ENCODE peak calls at places on chromosomes 6 and 20, in six cellular contexts. One of them, this sample, is unnamed.

GRCh38 chr20:33516882-33517281 is 27.0 kb downstream of the CBFA2T2 start:
- DNase-seq in brain microvascular endothelial cell: no peak
- DNase-seq in AG04450: no peak
- DNase-seq in uterus: no peak
- DNase-seq in A549: no peak
- DNase-seq in ovary: no peak
- DNase-seq in this sample: no peak

GRCh38 chr6:113481441-113481840 is 375.7 kb upstream of the MARCKS start:
- DNase-seq in uterus: no peak
- DNase-seq in brain microvascular endothelial cell: no peak
- DNase-seq in A549: no peak
- DNase-seq in AG04450: no peak
- DNase-seq in ovary: no peak
- DNase-seq in this sample: no peak

GRCh38 chr6:49553353-49553752 is 2.9 kb downstream of the C6orf141 start:
- DNase-seq in AG04450: no peak
- DNase-seq in ovary: no peak
- DNase-seq in brain microvascular endothelial cell: no peak
- DNase-seq in A549: no peak
- DNase-seq in uterus: no peak
- DNase-seq in this sample: peak

GRCh38 chr6:37502703-37503485 is 3.2 kb upstream of the CCDC167 start:
- DNase-seq in AG04450: no peak
- DNase-seq in A549: no peak
- DNase-seq in ovary: no peak
- DNase-seq in brain microvascular endothelial cell: no peak
- DNase-seq in uterus: no peak
- DNase-seq in this sample: no peak

GRCh38 chr6:166633732-166634535 is 6.9 kb upstream of the RPS6KA2 start:
- DNase-seq in A549: no peak
- DNase-seq in brain microvascular endothelial cell: no peak
- DNase-seq in uterus: no peak
- DNase-seq in ovary: no peak
- DNase-seq in AG04450: no peak
- DNase-seq in this sample: no peak

GRCh38 chr6:28648035-28648877 is 122.6 kb downstream of the GPX5 start:
- DNase-seq in ovary: peak
- DNase-seq in AG04450: peak
- DNase-seq in uterus: peak
- DNase-seq in A549: peak
- DNase-seq in brain microvascular endothelial cell: peak
- DNase-seq in this sample: peak

GRCh38 chr20:25336561-25337422 is 53.8 kb downstream of the ABHD12 start:
- DNase-seq in ovary: no peak
- DNase-seq in A549: peak
- DNase-seq in brain microvascular endothelial cell: peak
- DNase-seq in uterus: no peak
- DNase-seq in AG04450: no peak
- DNase-seq in this sample: no peak

GRCh38 chr6:40328376-40328987 is 258.7 kb downstream of the LRFN2 start:
- DNase-seq in brain microvascular endothelial cell: no peak
- DNase-seq in A549: peak
- DNase-seq in AG04450: no peak
- DNase-seq in ovary: no peak
- DNase-seq in uterus: no peak
- DNase-seq in this sample: no peak

GRCh38 chr20:23404196-23404595 is 17.1 kb downstream of the NAPB start:
- DNase-seq in brain microvascular endothelial cell: peak
- DNase-seq in uterus: no peak
- DNase-seq in AG04450: no peak
- DNase-seq in ovary: no peak
- DNase-seq in A549: no peak
- DNase-seq in this sample: no peak

GRCh38 chr6:7236312-7237209 is 76.4 kb downstream of the SSR1 start:
- DNase-seq in brain microvascular endothelial cell: no peak
- DNase-seq in ovary: no peak
- DNase-seq in A549: no peak
- DNase-seq in uterus: no peak
- DNase-seq in AG04450: no peak
- DNase-seq in this sample: no peak

GRCh38 chr6:25050356-25050755 is 114.6 kb upstream of the RIPOR2 start:
- DNase-seq in brain microvascular endothelial cell: peak
- DNase-seq in A549: no peak
- DNase-seq in AG04450: peak
- DNase-seq in uterus: peak
- DNase-seq in ovary: no peak
- DNase-seq in this sample: peak

GRCh38 chr6:4133941-4134838 is 1.2 kb downstream of the ECI2 start:
- DNase-seq in brain microvascular endothelial cell: no peak
- DNase-seq in AG04450: no peak
- DNase-seq in ovary: peak
- DNase-seq in A549: peak
- DNase-seq in uterus: peak
- DNase-seq in this sample: no peak

GRCh38 chr20:50713677-50714101 is 17.7 kb upstream of the PARD6B start:
- DNase-seq in AG04450: no peak
- DNase-seq in A549: no peak
- DNase-seq in brain microvascular endothelial cell: no peak
- DNase-seq in uterus: peak
- DNase-seq in ovary: no peak
- DNase-seq in this sample: no peak

GRCh38 chr6:37988696-37989095 is 169.2 kb downstream of the ZFAND3 start:
- DNase-seq in A549: no peak
- DNase-seq in brain microvascular endothelial cell: no peak
- DNase-seq in uterus: no peak
- DNase-seq in AG04450: no peak
- DNase-seq in ovary: no peak
- DNase-seq in this sample: no peak

GRCh38 chr20:38229376-38230252 is 30.9 kb downstream of the KIAA1755 start:
- DNase-seq in A549: no peak
- DNase-seq in uterus: no peak
- DNase-seq in ovary: no peak
- DNase-seq in AG04450: no peak
- DNase-seq in brain microvascular endothelial cell: no peak
- DNase-seq in this sample: no peak
- TF ChIP-seq CTCF in A549: peak
- TF ChIP-seq CTCF in uterus: peak
- TF ChIP-seq CTCF in ovary: peak
- TF ChIP-seq CTCF in AG04450: peak
- TF ChIP-seq CTCF in brain microvascular endothelial cell: peak
- TF ChIP-seq CTCF in this sample: peak

GRCh38 chr6:52019092-52019491 is 68.3 kb downstream of the PKHD1 start:
- DNase-seq in brain microvascular endothelial cell: no peak
- DNase-seq in uterus: no peak
- DNase-seq in ovary: no peak
- DNase-seq in A549: no peak
- DNase-seq in AG04450: no peak
- DNase-seq in this sample: no peak

GRCh38 chr6:52019851-52020250 is 67.6 kb downstream of the PKHD1 start:
- DNase-seq in uterus: no peak
- DNase-seq in AG04450: no peak
- DNase-seq in A549: no peak
- DNase-seq in ovary: no peak
- DNase-seq in brain microvascular endothelial cell: no peak
- DNase-seq in this sample: no peak

GRCh38 chr6:52024451-52025068 is 62.9 kb downstream of the PKHD1 start:
- DNase-seq in A549: no peak
- DNase-seq in uterus: no peak
- DNase-seq in brain microvascular endothelial cell: no peak
- DNase-seq in AG04450: no peak
- DNase-seq in ovary: no peak
- DNase-seq in this sample: no peak

GRCh38 chr6:52020961-52021570 is 66.3 kb downstream of the PKHD1 start:
- DNase-seq in A549: peak
- DNase-seq in ovary: no peak
- DNase-seq in uterus: no peak
- DNase-seq in AG04450: no peak
- DNase-seq in brain microvascular endothelial cell: no peak
- DNase-seq in this sample: no peak

DNA sequence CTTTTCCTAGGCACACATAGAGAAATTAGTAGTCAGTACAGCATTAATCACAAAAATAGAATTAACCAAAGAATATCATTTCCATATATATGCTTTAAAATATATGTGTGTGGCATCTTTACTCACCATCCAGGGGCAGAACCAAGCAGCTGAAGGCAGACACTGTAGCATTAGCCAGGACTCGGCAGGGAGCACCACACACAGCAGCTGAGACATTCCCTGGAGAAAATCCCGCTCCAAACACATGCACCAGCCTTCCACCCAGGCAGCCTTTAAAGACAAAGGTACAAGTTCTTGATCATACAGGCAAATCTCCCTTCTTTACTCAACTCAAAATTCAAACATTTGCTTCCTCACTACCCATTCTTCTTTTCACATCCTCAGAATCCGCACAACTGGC is 64.7 kb downstream of the PKHD1 start:
- DNase-seq in AG04450: no peak
- DNase-seq in ovary: no peak
- DNase-seq in A549: no peak
- DNase-seq in brain microvascular endothelial cell: no peak
- DNase-seq in uterus: no peak
- DNase-seq in this sample: no peak
- H3K4me3 ChIP-seq in AG04450: no peak
- H3K4me3 ChIP-seq in ovary: no peak
- H3K4me3 ChIP-seq in A549: no peak
- H3K4me3 ChIP-seq in brain microvascular endothelial cell: no peak
- H3K4me3 ChIP-seq in uterus: no peak
- H3K4me3 ChIP-seq in this sample: no peak

GRCh38 chr6:77021232-77021631 is 442.1 kb downstream of the HTR1B start:
- DNase-seq in A549: no peak
- DNase-seq in brain microvascular endothelial cell: no peak
- DNase-seq in uterus: no peak
- DNase-seq in ovary: no peak
- DNase-seq in AG04450: no peak
- DNase-seq in this sample: no peak
- TF ChIP-seq CTCF in A549: no peak
- TF ChIP-seq CTCF in brain microvascular endothelial cell: no peak
- TF ChIP-seq CTCF in uterus: no peak
- TF ChIP-seq CTCF in ovary: no peak
- TF ChIP-seq CTCF in AG04450: no peak
- TF ChIP-seq CTCF in this sample: peak

GRCh38 chr6:5999688-6000608 is 6.8 kb downstream of the NRN1 start:
- DNase-seq in ovary: no peak
- DNase-seq in AG04450: no peak
- DNase-seq in brain microvascular endothelial cell: no peak
- DNase-seq in A549: no peak
- DNase-seq in uterus: no peak
- DNase-seq in this sample: no peak
- H3K4me3 ChIP-seq in ovary: no peak
- H3K4me3 ChIP-seq in AG04450: no peak
- H3K4me3 ChIP-seq in brain microvascular endothelial cell: no peak
- H3K4me3 ChIP-seq in A549: no peak
- H3K4me3 ChIP-seq in uterus: no peak
- H3K4me3 ChIP-seq in this sample: no peak

GRCh38 chr20:4817230-4817671 is 95.5 kb downstream of the PRND start:
- DNase-seq in brain microvascular endothelial cell: no peak
- DNase-seq in uterus: no peak
- DNase-seq in A549: peak
- DNase-seq in ovary: no peak
- DNase-seq in AG04450: no peak
- DNase-seq in this sample: no peak
- TF ChIP-seq CTCF in brain microvascular endothelial cell: peak
- TF ChIP-seq CTCF in uterus: no peak
- TF ChIP-seq CTCF in A549: peak
- TF ChIP-seq CTCF in ovary: no peak
- TF ChIP-seq CTCF in AG04450: peak
- TF ChIP-seq CTCF in this sample: peak

This sample was measured in retinal pigment epithelial cell.